ENCODE peak calls at places on chromosomes 4 and X, in five cellular contexts. Q is GM12891, R is suprapubic skin, E is H1, S is transverse colon. F is an unnamed sample.

GRCh38 chr4:137267024-137267423 is 265.3 kb downstream of the PCDH18 start:
- DNase-seq in R (no peak), E (no peak), S (no peak), Q (no peak), F (no peak)

GRCh38 chr4:38163216-38164006 is 203.2 kb downstream of the PTTG2 start:
- DNase-seq in R (no peak), S (no peak), E (no peak), Q (no peak), F (no peak)

GRCh38 chrX:140467211-140467610 is 37.7 kb downstream of the SOX3 start:
- DNase-seq in R (no peak), E (no peak), S (no peak), Q (no peak), F (no peak)

GRCh38 chrX:1389181-1389992 is 2.5 kb downstream of the SLC25A6 start:
- DNase-seq in R (no peak), E (no peak), S (no peak), Q (no peak), F (no peak)

GRCh38 chr4:176191974-176192373 is 3.4 kb downstream of the SPATA4 start:
- DNase-seq in S (no peak), Q (no peak), E (no peak), R (no peak), F (no peak)

GRCh38 chrX:140503714-140504351 is 1.0 kb downstream of the SOX3 start:
- DNase-seq in Q (no peak), S (no peak), E (no peak), R (no peak), F (no peak)

GRCh38 chrX:141278306-141278705 is 36.0 kb upstream of the SPANXC start:
- DNase-seq in E (no peak), R (no peak), Q (no peak), S (no peak), F (no peak)

GRCh38 chr4:6391852-6392188 is 80.6 kb downstream of the PPP2R2C start:
- DNase-seq in S (no peak), Q (no peak), E (no peak), R (no peak), F (no peak)

GRCh38 chrX:3286196-3286920 is 60.1 kb downstream of the MXRA5 start:
- DNase-seq in R (no peak), E (no peak), S (no peak), Q (no peak), F (no peak)

GRCh38 chrX:138886769-138887168 is 175.3 kb upstream of the FGF13 start:
- DNase-seq in S (no peak), E (no peak), Q (no peak), R (no peak), F (no peak)

GRCh38 chr4:174394915-174395314 is 111.2 kb downstream of the CEP44 start:
- DNase-seq in S (no peak), E (no peak), R (no peak), Q (no peak), F (no peak)

GRCh38 chr4:150573534-150573933 is 8.4 kb upstream of the MAB21L2 start:
- DNase-seq in S (no peak), R (no peak), Q (no peak), E (no peak), F (no peak)

GRCh38 chrX:130715299-130715698 is 187.7 kb downstream of the ENOX2 start:
- DNase-seq in E (no peak), Q (no peak), S (no peak), R (no peak), F (no peak)

GRCh38 chr4:151266542-151266941 is 10.4 kb upstream of the PRSS48 start:
- DNase-seq in S (no peak), E (no peak), R (no peak), Q (no peak), F (no peak)

GRCh38 chrX:72169008-72169728 is 12.4 kb upstream of the PIN4 start:
- DNase-seq in Q (no peak), S (no peak), E (no peak), R (no peak), F (no peak)

GRCh38 chr4:26787461-26788340 is 72.9 kb upstream of the STIM2 start:
- DNase-seq in E (peak; percentile 64), S (peak; percentile 39), Q (no peak), R (no peak), F (no peak)

DNA sequence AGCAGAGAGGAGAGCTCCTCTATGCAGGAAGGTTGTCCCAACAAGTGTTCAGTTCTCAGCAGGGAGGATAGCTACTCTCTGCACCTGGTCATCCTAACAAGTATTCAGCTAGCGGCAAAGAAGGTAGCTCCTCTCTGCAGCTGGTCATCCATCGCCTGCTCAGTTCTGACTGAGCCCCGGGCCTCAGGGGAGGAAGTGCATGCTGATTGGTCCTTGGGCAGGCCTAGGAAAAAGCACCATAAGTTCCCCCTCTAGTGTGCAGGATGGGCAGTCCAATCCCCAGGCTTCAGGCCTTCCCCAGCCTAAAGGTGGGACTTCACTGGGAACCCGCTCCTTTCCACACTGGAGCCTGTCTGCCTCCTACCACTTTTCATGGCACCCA is 4.4 kb upstream of the FBXW7 start:
- DNase-seq in S (no peak), R (no peak), Q (no peak), E (no peak), F (no peak)
- TF ChIP-seq POLR2AphosphoS5 in S (no peak), R (no peak), Q (no peak), E (peak; percentile 34), F (no peak)

DNA sequence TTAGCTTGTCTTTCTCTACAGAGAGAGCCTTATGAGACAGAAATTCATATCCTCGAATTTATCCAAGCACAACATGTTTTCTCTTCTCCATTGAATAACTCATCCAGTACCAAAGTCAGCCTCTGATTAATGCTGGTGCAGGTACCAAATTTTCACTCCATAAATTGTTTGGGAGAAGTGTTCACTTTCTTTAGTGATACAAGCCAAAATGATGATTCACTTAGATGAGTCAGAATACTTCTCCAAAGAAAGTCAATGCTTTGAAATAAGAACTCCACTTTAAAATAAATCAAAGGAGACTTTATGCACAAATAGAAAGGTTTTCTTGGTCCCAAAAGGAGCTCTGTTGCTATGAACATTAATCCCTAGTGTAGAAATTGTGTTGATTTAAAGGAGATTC is 60.2 kb downstream of the MAOB start:
- DNase-seq in R (no peak), S (no peak), Q (no peak), E (no peak), F (no peak)
- TF ChIP-seq POLR2AphosphoS5 in R (no peak), S (no peak), Q (no peak), E (no peak), F (no peak)

GRCh38 chrX:107324493-107325310 is 118.3 kb downstream of the DNAAF6 start:
- DNase-seq in E (peak; percentile 68), R (no peak), Q (peak; percentile 11), S (no peak), F (no peak)
- TF ChIP-seq POLR2AphosphoS5 in E (no peak), R (no peak), Q (no peak), S (no peak), F (no peak)

GRCh38 chrX:64975989-64976672 is at the start of gene ZC4H2:
- DNase-seq in E (peak; percentile 31), R (peak; percentile 72), Q (peak; percentile 13), S (peak; percentile 80), F (peak; percentile 18)
- TF ChIP-seq POLR2AphosphoS5 in E (no peak), R (no peak), Q (no peak), S (no peak), F (no peak)

GRCh38 chrX:102517331-102517730 is 792 bp upstream of the TMSB15A start:
- DNase-seq in E (no peak), S (no peak), R (no peak), Q (no peak), F (no peak)

GRCh38 chrX:102514536-102514935 is 2.0 kb downstream of the TMSB15A start:
- DNase-seq in R (no peak), E (no peak), Q (no peak), S (no peak), F (no peak)

DNA sequence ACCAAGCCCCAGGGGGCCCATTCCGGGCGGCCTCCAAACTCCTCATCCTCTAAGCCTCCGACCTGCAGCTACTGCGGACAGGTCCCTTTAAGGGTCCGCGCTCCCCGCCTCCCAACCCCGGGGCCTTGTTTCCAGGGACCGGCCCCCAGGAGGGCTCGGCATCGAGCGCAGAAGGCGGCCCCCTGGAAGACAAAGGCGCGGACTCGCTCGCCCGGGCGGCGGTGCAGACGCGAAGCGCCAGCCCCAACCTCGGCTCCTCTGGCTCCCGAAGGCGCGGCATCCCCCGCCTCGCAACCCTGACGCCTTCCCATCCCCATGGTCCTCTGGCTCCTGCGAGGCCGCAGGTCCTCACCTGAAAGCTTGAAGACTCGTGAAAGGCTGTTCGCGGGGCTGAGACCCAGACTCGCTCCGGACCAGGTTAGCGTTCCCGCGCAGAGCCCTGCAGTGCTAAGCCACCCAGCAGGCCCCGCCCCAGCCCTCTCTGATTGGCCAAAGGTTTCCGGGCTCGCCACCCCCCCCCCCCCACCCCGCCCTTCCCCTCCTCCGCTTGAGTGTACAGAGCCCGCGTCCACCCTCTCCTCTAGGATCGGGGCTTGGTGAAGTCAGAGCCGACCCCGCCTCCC is at the start of gene TMSB15A:
- DNase-seq in E (no peak), Q (peak; percentile 24), R (peak; percentile 72), S (peak; percentile 53), F (no peak)
- TF ChIP-seq POLR2AphosphoS5 in E (peak; percentile 75), Q (no peak), R (no peak), S (no peak), F (peak; percentile 62)

GRCh38 chr4:16687011-16687410 is 211.4 kb downstream of the LDB2 start:
- DNase-seq in Q (no peak), E (no peak), S (no peak), R (no peak), F (no peak)

GRCh38 chr4:16686195-16686594 is 212.2 kb downstream of the LDB2 start:
- DNase-seq in R (no peak), S (no peak), Q (no peak), E (no peak), F (no peak)

GRCh38 chr4:16685536-16685935 is 212.9 kb downstream of the LDB2 start:
- DNase-seq in S (no peak), Q (no peak), R (no peak), E (no peak), F (no peak)

GRCh38 chr4:16684083-16684482 is 214.4 kb downstream of the LDB2 start:
- DNase-seq in R (no peak), Q (no peak), E (no peak), S (no peak), F (no peak)

GRCh38 chr4:16682996-16683395 is 215.4 kb downstream of the LDB2 start:
- DNase-seq in S (no peak), E (no peak), Q (no peak), R (no peak), F (no peak)
- TF ChIP-seq POLR2AphosphoS5 in S (no peak), E (no peak), Q (no peak), R (no peak), F (no peak)